ENCODE peak calls at places on chromosomes 6 and 20, in six cellular contexts. P is Caki2, F is fibroblast of pulmonary artery, B is AG10803, A is cerebellum, M is RPMI8226. D is an unnamed sample.

GRCh38 chr6:102407886-102408741 is 1014.6 kb downstream of the GRIK2 start:
- DNase-seq in P (no peak), F (no peak), B (no peak), A (no peak), M (no peak), D (no peak)

GRCh38 chr6:25250878-25251277 is 28.3 kb upstream of the CARMIL1 start:
- DNase-seq in P (peak), F (no peak), B (peak), A (no peak), M (peak), D (no peak)

GRCh38 chr6:104201557-104201956 is 658.2 kb downstream of the HACE1 start:
- DNase-seq in P (no peak), F (no peak), B (no peak), A (no peak), M (no peak), D (no peak)

GRCh38 chr6:119348308-119349040 is 1.1 kb downstream of the MAN1A1 start:
- DNase-seq in P (no peak), F (no peak), B (no peak), A (peak), M (no peak), D (peak)

GRCh38 chr6:73354389-73354651 is 244 bp upstream of the DPPA5 start:
- DNase-seq in P (no peak), F (no peak), B (no peak), A (no peak), M (no peak), D (no peak)

GRCh38 chr6:170139531-170139930 is 151.3 kb downstream of the DLL1 start:
- DNase-seq in P (no peak), F (no peak), B (no peak), A (no peak), M (no peak), D (no peak)

GRCh38 chr6:16398587-16398986 is 160.2 kb downstream of the GMPR start:
- DNase-seq in P (no peak), F (peak), B (peak), A (no peak), M (no peak), D (no peak)

GRCh38 chr6:161161889-161162624 is 111.8 kb downstream of the AGPAT4 start:
- DNase-seq in P (no peak), F (peak), B (peak), A (no peak), M (no peak), D (no peak)

GRCh38 chr6:111565316-111566221 is 40.1 kb downstream of the TRAF3IP2 start:
- DNase-seq in P (no peak), F (no peak), B (no peak), A (no peak), M (no peak), D (peak)

GRCh38 chr6:108798672-108799355 is 49.4 kb upstream of the ARMC2 start:
- DNase-seq in P (no peak), F (peak), B (no peak), A (peak), M (no peak), D (peak)

GRCh38 chr20:33322456-33322855 is 39.4 kb downstream of the BPIFB1 start:
- DNase-seq in P (no peak), F (no peak), B (no peak), A (no peak), M (no peak), D (no peak)

GRCh38 chr6:15874821-15875220 is 212.0 kb upstream of the DTNBP1 start:
- DNase-seq in P (no peak), F (peak), B (peak), A (no peak), M (no peak), D (no peak)

GRCh38 chr20:57480444-57481152 is 44.3 kb downstream of the CTCFL start:
- DNase-seq in P (no peak), F (no peak), B (no peak), A (no peak), M (peak), D (peak)

GRCh38 chr20:61773081-61773631 is 292.5 kb downstream of the TAF4 start:
- DNase-seq in P (no peak), F (no peak), B (no peak), A (no peak), M (no peak), D (no peak)

GRCh38 chr6:75893058-75893775 is 144.2 kb downstream of the MYO6 start:
- DNase-seq in P (peak), F (peak), B (peak), A (peak), M (peak), D (peak)

D was measured in KBM-7.